ENCODE peak calls at places on chromosomes 16 and 17, in four cellular contexts. One of them, this sample, is unnamed.

GRCh38 chr16:75104836-75105235 is 11.7 kb downstream of the LDHD start:
- DNase-seq in T-helper 9 cell: no peak
- DNase-seq in progenitor cell of endocrine pancreas: no peak
- DNase-seq in COR-L47: no peak
- DNase-seq in this sample: no peak

GRCh38 chr16:6725634-6726331 is 606.9 kb upstream of the RBFOX1 start:
- DNase-seq in T-helper 9 cell: no peak
- DNase-seq in progenitor cell of endocrine pancreas: no peak
- DNase-seq in COR-L47: peak
- DNase-seq in this sample: no peak

GRCh38 chr16:35725949-35726348 is 2266.5 kb downstream of the TP53TG3F start:
- DNase-seq in T-helper 9 cell: no peak
- DNase-seq in progenitor cell of endocrine pancreas: no peak
- DNase-seq in COR-L47: no peak
- DNase-seq in this sample: no peak

GRCh38 chr16:85144026-85144915 is 32.0 kb upstream of the CIBAR2 start:
- DNase-seq in T-helper 9 cell: no peak
- DNase-seq in progenitor cell of endocrine pancreas: no peak
- DNase-seq in COR-L47: no peak
- DNase-seq in this sample: no peak

GRCh38 chr17:17109896-17110295 is 67.6 kb downstream of the MPRIP start:
- DNase-seq in T-helper 9 cell: peak
- DNase-seq in progenitor cell of endocrine pancreas: no peak
- DNase-seq in COR-L47: no peak
- DNase-seq in this sample: no peak

GRCh38 chr17:41792835-41793748 is 6.6 kb upstream of the JUP start:
- DNase-seq in T-helper 9 cell: no peak
- DNase-seq in progenitor cell of endocrine pancreas: no peak
- DNase-seq in COR-L47: no peak
- DNase-seq in this sample: peak

GRCh38 chr17:74325743-74326379 is at the start of gene KIF19:
- DNase-seq in T-helper 9 cell: peak
- DNase-seq in progenitor cell of endocrine pancreas: peak
- DNase-seq in COR-L47: no peak
- DNase-seq in this sample: no peak

GRCh38 chr17:57751348-57751970 is 6.4 kb upstream of the CCDC182 start:
- DNase-seq in T-helper 9 cell: no peak
- DNase-seq in progenitor cell of endocrine pancreas: no peak
- DNase-seq in COR-L47: no peak
- DNase-seq in this sample: no peak

GRCh38 chr16:68936729-68937631 is 93.6 kb downstream of the TANGO6 start:
- DNase-seq in T-helper 9 cell: no peak
- DNase-seq in progenitor cell of endocrine pancreas: no peak
- DNase-seq in COR-L47: no peak
- DNase-seq in this sample: peak

GRCh38 chr16:77297996-77298637 is 98.9 kb downstream of the SYCE1L start:
- DNase-seq in T-helper 9 cell: no peak
- DNase-seq in progenitor cell of endocrine pancreas: no peak
- DNase-seq in COR-L47: no peak
- DNase-seq in this sample: no peak

GRCh38 chr17:41891135-41892065 is 26.2 kb upstream of the KLHL11 start:
- DNase-seq in T-helper 9 cell: no peak
- DNase-seq in progenitor cell of endocrine pancreas: no peak
- DNase-seq in COR-L47: no peak
- DNase-seq in this sample: no peak

GRCh38 chr16:89687092-89687940 is 827 bp downstream of the CDK10 start:
- DNase-seq in T-helper 9 cell: no peak
- DNase-seq in progenitor cell of endocrine pancreas: peak
- DNase-seq in COR-L47: peak
- DNase-seq in this sample: no peak

GRCh38 chr17:43994272-43995149 is 9.9 kb upstream of the NAGS start:
- DNase-seq in T-helper 9 cell: peak
- DNase-seq in progenitor cell of endocrine pancreas: peak
- DNase-seq in COR-L47: peak
- DNase-seq in this sample: peak

GRCh38 chr17:80802626-80803450 is 188.8 kb upstream of the CHMP6 start:
- DNase-seq in T-helper 9 cell: no peak
- DNase-seq in progenitor cell of endocrine pancreas: no peak
- DNase-seq in COR-L47: no peak
- DNase-seq in this sample: no peak

GRCh38 chr17:78120971-78121800 is 7.4 kb downstream of the TMC6 start:
- DNase-seq in T-helper 9 cell: no peak
- DNase-seq in progenitor cell of endocrine pancreas: no peak
- DNase-seq in COR-L47: no peak
- DNase-seq in this sample: no peak

GRCh38 chr17:68576811-68577551 is 24.2 kb downstream of the FAM20A start:
- DNase-seq in T-helper 9 cell: no peak
- DNase-seq in progenitor cell of endocrine pancreas: no peak
- DNase-seq in COR-L47: no peak
- DNase-seq in this sample: no peak

GRCh38 chr16:67562526-67562917 is at the start of gene CTCF:
- DNase-seq in T-helper 9 cell: peak
- DNase-seq in progenitor cell of endocrine pancreas: peak
- DNase-seq in COR-L47: peak
- DNase-seq in this sample: peak

GRCh38 chr17:58328195-58329034 is at the start of gene TSPOAP1:
- DNase-seq in T-helper 9 cell: peak
- DNase-seq in progenitor cell of endocrine pancreas: no peak
- DNase-seq in COR-L47: no peak
- DNase-seq in this sample: no peak

GRCh38 chr16:714079-714478 is 839 bp upstream of the METRN start:
- DNase-seq in T-helper 9 cell: no peak
- DNase-seq in progenitor cell of endocrine pancreas: no peak
- DNase-seq in COR-L47: no peak
- DNase-seq in this sample: no peak

GRCh38 chr17:73657473-73658116 is 13.3 kb upstream of the SDK2 start:
- DNase-seq in T-helper 9 cell: no peak
- DNase-seq in progenitor cell of endocrine pancreas: peak
- DNase-seq in COR-L47: peak
- DNase-seq in this sample: no peak

GRCh38 chr17:7019839-7020519 is 2.9 kb upstream of the BCL6B start:
- DNase-seq in T-helper 9 cell: no peak
- DNase-seq in progenitor cell of endocrine pancreas: no peak
- DNase-seq in COR-L47: peak
- DNase-seq in this sample: no peak

GRCh38 chr16:83365166-83365565 is 442.6 kb upstream of the HSBP1 start:
- DNase-seq in T-helper 9 cell: no peak
- DNase-seq in progenitor cell of endocrine pancreas: no peak
- DNase-seq in COR-L47: no peak
- DNase-seq in this sample: no peak

GRCh38 chr16:72530434-72530833 is 358.5 kb upstream of the PMFBP1 start:
- DNase-seq in T-helper 9 cell: no peak
- DNase-seq in progenitor cell of endocrine pancreas: no peak
- DNase-seq in COR-L47: no peak
- DNase-seq in this sample: peak

GRCh38 chr17:72922223-72922622 is 170.3 kb downstream of the SLC39A11 start:
- DNase-seq in T-helper 9 cell: no peak
- DNase-seq in progenitor cell of endocrine pancreas: no peak
- DNase-seq in COR-L47: no peak
- DNase-seq in this sample: no peak

GRCh38 chr17:42274812-42275526 is 1.2 kb downstream of the STAT5B start:
- DNase-seq in T-helper 9 cell: no peak
- DNase-seq in progenitor cell of endocrine pancreas: no peak
- DNase-seq in COR-L47: no peak
- DNase-seq in this sample: no peak

GRCh38 chr16:78727536-78727935 is 628.1 kb downstream of the WWOX start:
- DNase-seq in T-helper 9 cell: no peak
- DNase-seq in progenitor cell of endocrine pancreas: no peak
- DNase-seq in COR-L47: no peak
- DNase-seq in this sample: no peak